ENCODE peak calls at places on chromosomes 5 and 9, in eight cellular contexts. H is brain microvascular endothelial cell, O is A673, U is AG09309, M is bronchial epithelial cell, B is sigmoid colon, W is cardiac muscle cell, P is fibroblast of the aortic adventitia. N is an unnamed sample.

GRCh38 chr5:173866249-173867172 is 21.6 kb upstream of the CPEB4 start:
- DNase-seq in H (no peak), O (no peak), U (no peak), M (no peak), B (peak; percentile 71), W (no peak), P (no peak), N (no peak)

GRCh38 chr5:7518947-7519560 is 123.1 kb downstream of the ADCY2 start:
- DNase-seq in H (no peak), O (peak; percentile 26), U (no peak), M (no peak), B (no peak), W (peak; percentile 44), P (no peak), N (no peak)

GRCh38 chr9:126616521-126616976 is 2.8 kb downstream of the LMX1B start:
- DNase-seq in H (no peak), O (no peak), U (no peak), M (no peak), B (no peak), W (no peak), P (no peak), N (no peak)

GRCh38 chr9:120877276-120878034 is 467 bp upstream of the PHF19 start:
- DNase-seq in H (peak; percentile 20), O (peak; percentile 83), U (no peak), M (no peak), B (peak; percentile 84), W (peak; percentile 80), P (peak; percentile 41), N (peak; percentile 62)

GRCh38 chr5:124102491-124102890 is 590.5 kb downstream of the CSNK1G3 start:
- DNase-seq in H (no peak), O (no peak), U (no peak), M (no peak), B (no peak), W (no peak), P (no peak), N (peak; percentile 9)

GRCh38 chr9:123480096-123480495 is 124.1 kb downstream of the CRB2 start:
- DNase-seq in H (no peak), O (no peak), U (no peak), M (no peak), B (peak; percentile 53), W (no peak), P (no peak), N (no peak)

GRCh38 chr9:80874276-80874675 is 815.1 kb downstream of the TLE1 start:
- DNase-seq in H (peak; percentile 42), O (peak; percentile 2), U (peak; percentile 86), M (peak; percentile 71), B (no peak), W (no peak), P (peak; percentile 50), N (peak; percentile 72)

GRCh38 chr9:91930475-91930874 is 19.6 kb downstream of the ROR2 start:
- DNase-seq in H (peak; percentile 9), O (no peak), U (no peak), M (peak; percentile 14), B (no peak), W (peak; percentile 23), P (no peak), N (peak; percentile 57)

GRCh38 chr9:33222031-33222430 is 17.9 kb upstream of the SPINK4 start:
- DNase-seq in H (no peak), O (no peak), U (no peak), M (peak; percentile 94), B (no peak), W (no peak), P (no peak), N (no peak)

GRCh38 chr5:124891179-124891578 is 144.7 kb upstream of the ZNF608 start:
- DNase-seq in H (no peak), O (no peak), U (no peak), M (no peak), B (no peak), W (no peak), P (no peak), N (no peak)

GRCh38 chr5:178069909-178070308 is 43.4 kb upstream of the N4BP3 start:
- DNase-seq in H (peak; percentile 25), O (peak; percentile 45), U (no peak), M (peak; percentile 34), B (no peak), W (peak; percentile 58), P (peak; percentile 22), N (no peak)

GRCh38 chr5:74665823-74666222 is 19.2 kb upstream of the HEXB start:
- DNase-seq in H (no peak), O (no peak), U (no peak), M (no peak), B (no peak), W (no peak), P (no peak), N (no peak)

GRCh38 chr5:60763061-60763460 is 63.1 kb upstream of the DEPDC1B start:
- DNase-seq in H (no peak), O (no peak), U (no peak), M (peak; percentile 17), B (no peak), W (no peak), P (no peak), N (no peak)

GRCh38 chr9:92947268-92948031 is at the start of gene FGD3:
- DNase-seq in H (no peak), O (peak; percentile 41), U (no peak), M (no peak), B (no peak), W (peak; percentile 52), P (no peak), N (no peak)

GRCh38 chr5:149761461-149761860 is 31.4 kb downstream of the PPARGC1B start:
- DNase-seq in H (no peak), O (no peak), U (no peak), M (no peak), B (no peak), W (no peak), P (no peak), N (no peak)

GRCh38 chr9:94866770-94867169 is 140.3 kb downstream of the AOPEP start:
- DNase-seq in H (no peak), O (peak; percentile 55), U (no peak), M (no peak), B (no peak), W (no peak), P (no peak), N (peak; percentile 23)

GRCh38 chr9:94868462-94868861 is 142.0 kb downstream of the AOPEP start:
- DNase-seq in H (no peak), O (no peak), U (no peak), M (no peak), B (no peak), W (no peak), P (no peak), N (peak; percentile 30)

GRCh38 chr9:94865599-94866456 is 139.3 kb downstream of the AOPEP start:
- DNase-seq in H (no peak), O (peak; percentile 92), U (no peak), M (no peak), B (peak; percentile 83), W (no peak), P (peak; percentile 66), N (peak; percentile 61)

GRCh38 chr9:94867842-94868312 is 141.4 kb downstream of the AOPEP start:
- DNase-seq in H (peak; percentile 91), O (no peak), U (peak; percentile 90), M (peak; percentile 87), B (no peak), W (no peak), P (peak; percentile 97), N (peak; percentile 96)

GRCh38 chr9:94867281-94867841 is 140.9 kb downstream of the AOPEP start:
- DNase-seq in H (peak; percentile 98), O (peak; percentile 40), U (peak; percentile 71), M (peak; percentile 86), B (peak; percentile 86), W (peak; percentile 88), P (peak; percentile 89), N (peak; percentile 91)
- H3K4me3 ChIP-seq in H (peak overlapping the region; percentile 9), O (peak overlapping the region; percentile 11), U (no peak overlapping the region), M (no peak overlapping the region), B (no peak overlapping the region), W (no peak overlapping the region), P (peak overlapping the region; percentile 0), N (no peak overlapping the region)

GRCh38 chr5:168747987-168748777 is 169.0 kb upstream of the PANK3 start:
- DNase-seq in H (no peak), O (peak; percentile 52), U (no peak), M (peak; percentile 20), B (no peak), W (peak; percentile 73), P (no peak), N (no peak)
- TF ChIP-seq CTCF in H (peak; percentile 74), O (peak; percentile 71), U (peak; percentile 62), M (peak; percentile 85), B (no peak), W (peak; percentile 67), P (peak; percentile 59), N (peak; percentile 52)

GRCh38 chr5:95955996-95956899 is 5.4 kb downstream of the ELL2 start:
- DNase-seq in H (no peak), O (no peak), U (no peak), M (no peak), B (no peak), W (peak; percentile 18), P (peak; percentile 85), N (peak; percentile 38)
- H3K4me3 ChIP-seq in H (no peak overlapping the region), O (no peak overlapping the region), U (no peak overlapping the region), M (no peak overlapping the region), B (no peak overlapping the region), W (no peak overlapping the region), P (no peak overlapping the region), N (no peak overlapping the region)

DNA sequence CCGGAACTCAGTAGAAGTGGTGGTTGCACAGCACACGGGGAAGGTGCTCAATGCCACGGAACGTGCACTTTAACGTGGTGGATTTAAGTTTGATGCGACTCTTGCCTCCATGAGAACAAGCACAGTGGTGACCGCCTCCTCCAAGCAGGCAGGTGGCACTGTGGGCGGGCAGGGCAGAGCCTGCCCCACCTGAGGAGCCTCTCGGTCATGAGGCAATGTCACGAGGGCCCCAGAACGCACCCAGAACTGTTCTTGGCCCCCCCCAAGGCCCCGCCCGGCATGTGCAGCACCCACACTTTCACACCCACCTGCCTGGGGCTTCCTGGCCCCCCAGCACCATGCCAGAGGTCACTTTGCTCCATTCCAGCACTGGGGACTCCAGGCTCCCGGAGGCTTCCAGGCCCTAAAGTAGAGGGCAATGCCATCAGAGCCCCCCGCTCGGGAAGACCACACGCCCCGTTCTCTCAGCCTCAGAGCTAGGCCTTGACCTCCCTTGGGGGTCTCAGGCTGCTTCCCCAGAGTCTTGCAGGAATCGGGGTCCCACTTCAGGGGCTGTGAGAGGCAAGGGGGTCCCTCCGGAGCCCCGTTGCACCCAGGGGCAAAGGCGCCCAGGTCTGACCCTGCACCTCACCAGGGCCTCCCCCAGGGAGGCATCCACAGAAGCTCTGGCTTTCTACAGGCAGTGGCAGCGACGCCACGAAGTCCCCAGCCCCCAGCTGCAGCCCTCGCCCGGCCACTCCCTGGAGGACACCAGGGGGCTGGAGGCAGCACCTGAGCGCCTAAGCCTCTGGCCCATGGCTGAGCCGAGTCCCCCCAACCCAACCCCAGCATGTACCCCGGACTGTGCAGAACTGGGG is 14.0 kb downstream of the CCDC187 start:
- DNase-seq in H (no peak), O (no peak), U (no peak), M (no peak), B (no peak), W (no peak), P (no peak), N (no peak)
- TF ChIP-seq CTCF in H (no peak), O (no peak), U (no peak), M (no peak), B (no peak), W (no peak), P (no peak), N (no peak)